ENCODE peak calls at places on chromosome 18, in nine cellular contexts. N is GM23248, E is neural progenitor cell, L is GM23338, G is HCT116, I is PC-3, M is SK-N-SH, Z is hepatocyte, Q is MM.1S. H is an unnamed sample.

GRCh38 chr18:31399336-31400032 is 22.9 kb downstream of the DSG4 start:
- DNase-seq in N (no peak), E (no peak), L (no peak), G (peak), I (peak), M (no peak), Z (peak), Q (no peak), H (no peak)

GRCh38 chr18:61888622-61889021 is 4.2 kb downstream of the RNF152 start:
- DNase-seq in N (no peak), E (no peak), L (no peak), G (no peak), I (no peak), M (no peak), Z (no peak), Q (no peak), H (no peak)

GRCh38 chr18:10388380-10388779 is 66.1 kb upstream of the APCDD1 start:
- DNase-seq in N (no peak), E (no peak), L (no peak), G (no peak), I (no peak), M (no peak), Z (no peak), Q (no peak), H (no peak)

GRCh38 chr18:2570772-2571199 is 519 bp downstream of the METTL4 start:
- DNase-seq in N (peak), E (peak), L (peak), G (peak), I (peak), M (peak), Z (peak), Q (peak), H (peak)

GRCh38 chr18:26457611-26458350 is 90.6 kb downstream of the KCTD1 start:
- DNase-seq in N (no peak), E (peak), L (peak), G (no peak), I (no peak), M (no peak), Z (no peak), Q (no peak), H (no peak)

GRCh38 chr18:8084160-8084559 is 517.0 kb downstream of the PTPRM start:
- DNase-seq in N (peak), E (peak), L (peak), G (peak), I (peak), M (peak), Z (peak), Q (peak), H (peak)

GRCh38 chr18:72375628-72376027 is 168.5 kb downstream of the CBLN2 start:
- DNase-seq in N (no peak), E (no peak), L (no peak), G (no peak), I (peak), M (no peak), Z (no peak), Q (no peak), H (no peak)

GRCh38 chr18:9577361-9577760 is 37.0 kb downstream of the PPP4R1 start:
- DNase-seq in N (no peak), E (no peak), L (no peak), G (no peak), I (no peak), M (no peak), Z (no peak), Q (no peak), H (no peak)

GRCh38 chr18:73739098-73739497 is 408.5 kb downstream of the FBXO15 start:
- DNase-seq in N (no peak), E (no peak), L (no peak), G (no peak), I (peak), M (no peak), Z (no peak), Q (no peak), H (no peak)

GRCh38 chr18:3623769-3624545 is 174.0 kb downstream of the TGIF1 start:
- DNase-seq in N (peak), E (peak), L (peak), G (peak), I (peak), M (peak), Z (peak), Q (no peak), H (no peak)

GRCh38 chr18:8703181-8703638 is 2.1 kb upstream of the MTCL1 start:
- DNase-seq in N (no peak), E (peak), L (peak), G (no peak), I (no peak), M (no peak), Z (no peak), Q (no peak), H (no peak)

GRCh38 chr18:64747803-64748202 is 598.9 kb upstream of the LINC00305 start:
- DNase-seq in N (no peak), E (peak), L (peak), G (no peak), I (no peak), M (peak), Z (no peak), Q (no peak), H (no peak)

GRCh38 chr18:37253424-37254255 is 312.0 kb downstream of the CELF4 start:
- DNase-seq in N (peak), E (peak), L (peak), G (no peak), I (peak), M (peak), Z (peak), Q (peak), H (no peak)

GRCh38 chr18:26656944-26657536 is 108.7 kb upstream of the KCTD1 start:
- DNase-seq in N (peak), E (peak), L (peak), G (no peak), I (peak), M (peak), Z (peak), Q (peak), H (no peak)

GRCh38 chr18:7269903-7270302 is 39.0 kb downstream of the LRRC30 start:
- DNase-seq in N (no peak), E (no peak), L (no peak), G (no peak), I (no peak), M (no peak), Z (no peak), Q (no peak), H (no peak)

GRCh38 chr18:961644-962355 is 57.1 kb downstream of the ADCYAP1 start:
- DNase-seq in N (peak), E (peak), L (peak), G (peak), I (peak), M (peak), Z (peak), Q (peak), H (peak)

GRCh38 chr18:55018602-55019001 is 59.3 kb upstream of the CCDC68 start:
- DNase-seq in N (peak), E (no peak), L (peak), G (no peak), I (peak), M (no peak), Z (no peak), Q (no peak), H (no peak)

GRCh38 chr18:46541626-46542189 is 115.3 kb downstream of the LOXHD1 start:
- DNase-seq in N (no peak), E (no peak), L (no peak), G (no peak), I (no peak), M (no peak), Z (no peak), Q (no peak), H (no peak)

GRCh38 chr18:23623040-23623439 is 36.7 kb upstream of the NPC1 start:
- DNase-seq in N (no peak), E (no peak), L (no peak), G (no peak), I (no peak), M (peak), Z (no peak), Q (no peak), H (no peak)

GRCh38 chr18:77234504-77235365 is 14.9 kb upstream of the GALR1 start:
- DNase-seq in N (no peak), E (no peak), L (no peak), G (no peak), I (no peak), M (no peak), Z (no peak), Q (peak), H (no peak)

GRCh38 chr18:11791131-11791530 is 60.1 kb upstream of the CHMP1B start:
- DNase-seq in N (no peak), E (no peak), L (no peak), G (no peak), I (no peak), M (no peak), Z (no peak), Q (no peak), H (no peak)

GRCh38 chr18:41974661-41975286 is 19.7 kb downstream of the PIK3C3 start:
- DNase-seq in N (no peak), E (no peak), L (no peak), G (no peak), I (no peak), M (no peak), Z (no peak), Q (no peak), H (no peak)

GRCh38 chr18:57220485-57220884 is 73.6 kb downstream of the BOD1L2 start:
- DNase-seq in N (no peak), E (peak), L (peak), G (no peak), I (no peak), M (no peak), Z (no peak), Q (no peak), H (no peak)

GRCh38 chr18:79818631-79819030 is 20.9 kb downstream of the KCNG2 start:
- DNase-seq in N (no peak), E (no peak), L (no peak), G (no peak), I (no peak), M (no peak), Z (no peak), Q (no peak), H (no peak)

GRCh38 chr18:14085770-14086458 is 46.3 kb downstream of the ZNF519 start:
- DNase-seq in N (no peak), E (no peak), L (no peak), G (no peak), I (no peak), M (no peak), Z (no peak), Q (no peak), H (no peak)

GRCh38 chr18:37467002-37467401 is 98.6 kb downstream of the CELF4 start:
- DNase-seq in N (no peak), E (no peak), L (no peak), G (no peak), I (no peak), M (no peak), Z (no peak), Q (no peak), H (no peak)

GRCh38 chr18:59300676-59301285 is 17.7 kb downstream of the CPLX4 start:
- DNase-seq in N (no peak), E (no peak), L (no peak), G (no peak), I (peak), M (no peak), Z (no peak), Q (peak), H (no peak)

GRCh38 chr18:22286576-22286975 is 117.2 kb downstream of the GATA6 start:
- DNase-seq in N (peak), E (no peak), L (no peak), G (no peak), I (peak), M (no peak), Z (peak), Q (no peak), H (no peak)

GRCh38 chr18:22284581-22285230 is 115.3 kb downstream of the GATA6 start:
- DNase-seq in N (no peak), E (no peak), L (no peak), G (no peak), I (no peak), M (no peak), Z (no peak), Q (no peak), H (no peak)

GRCh38 chr18:22282311-22283235 is 113.2 kb downstream of the GATA6 start:
- DNase-seq in N (peak), E (no peak), L (peak), G (peak), I (peak), M (no peak), Z (peak), Q (no peak), H (no peak)

GRCh38 chr18:22283397-22283796 is 114.0 kb downstream of the GATA6 start:
- DNase-seq in N (peak), E (no peak), L (no peak), G (no peak), I (no peak), M (no peak), Z (no peak), Q (no peak), H (no peak)

DNA sequence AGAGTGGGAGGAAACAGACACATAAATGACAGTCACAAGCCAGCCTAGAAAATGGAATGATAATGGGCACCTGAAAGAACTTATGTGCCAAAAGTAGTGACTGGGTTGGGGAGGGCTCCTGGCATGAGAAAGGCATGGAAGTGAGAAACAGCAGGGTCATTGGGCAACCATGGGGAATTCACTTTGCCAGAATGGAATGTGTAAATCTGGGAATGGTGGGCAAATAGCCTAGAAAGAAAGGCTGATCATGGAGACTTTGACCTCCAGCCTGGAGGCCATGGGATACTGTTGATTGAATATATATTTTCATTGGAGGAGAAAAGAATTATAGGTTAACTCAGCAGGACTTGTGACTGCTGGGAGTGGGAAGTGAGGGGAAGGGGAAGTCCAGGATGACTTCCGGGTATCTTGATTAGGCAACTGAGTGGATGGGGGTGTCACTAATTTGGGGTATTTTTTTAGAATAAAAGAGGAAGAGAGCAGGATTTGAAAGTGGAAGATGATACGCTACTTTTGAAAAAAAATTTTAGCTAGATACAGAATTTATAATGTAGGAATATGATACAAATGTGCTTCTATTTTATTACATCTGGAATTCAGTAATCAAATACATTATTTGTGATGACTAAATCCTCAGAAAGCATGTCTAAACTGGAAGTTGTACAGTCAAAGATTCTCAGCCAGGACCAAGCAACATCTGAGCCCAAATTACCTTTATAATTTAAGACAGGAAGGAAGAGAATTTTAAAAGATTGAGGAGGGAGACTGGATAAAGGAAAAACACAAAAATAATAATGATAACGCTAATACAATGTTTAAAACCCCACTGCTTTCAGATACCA is 116.1 kb downstream of the GATA6 start:
- DNase-seq in N (peak), E (no peak), L (no peak), G (no peak), I (peak), M (no peak), Z (no peak), Q (no peak), H (no peak)
- TF ChIP-seq EZH2phosphoT487 in N (no peak), E (no peak), L (no peak), G (no peak), I (no peak), M (no peak), Z (no peak), Q (no peak), H (no peak)

DNA sequence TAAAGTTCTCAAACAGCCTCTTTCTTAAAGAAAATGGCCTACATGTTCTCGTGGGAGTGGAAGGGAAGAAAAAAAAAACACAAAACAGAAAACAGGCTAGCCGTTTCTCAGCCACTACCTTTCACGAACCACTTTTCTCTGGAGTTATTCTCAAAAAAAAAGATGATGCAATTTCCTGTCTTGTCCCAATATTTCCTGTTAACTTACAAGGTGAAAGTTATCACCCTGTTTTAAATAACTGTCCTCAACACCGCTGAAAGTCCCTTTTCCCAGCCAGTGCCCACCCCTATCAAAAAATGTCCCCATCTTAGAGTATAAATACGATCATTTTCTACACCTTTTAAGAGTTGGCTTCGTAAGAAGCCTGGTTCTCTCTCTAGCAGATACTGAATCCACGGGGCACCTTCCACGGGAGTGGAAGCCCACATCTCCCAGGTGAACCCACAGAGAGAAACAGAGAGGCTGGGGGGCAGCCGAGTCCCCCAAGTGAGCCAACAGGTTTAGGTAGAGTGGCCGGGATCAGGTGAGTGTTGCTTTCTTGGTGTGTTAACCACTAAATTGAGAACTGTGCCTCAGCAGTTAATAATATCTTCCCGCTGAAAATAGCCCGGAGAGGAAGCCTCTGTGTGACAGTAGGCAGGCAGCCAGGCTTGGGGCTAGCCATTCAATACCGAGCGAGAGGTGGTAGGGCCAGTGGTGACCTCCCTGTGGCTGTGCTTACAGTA is 15.9 kb downstream of the SMAD7 start:
- DNase-seq in N (peak), E (no peak), L (no peak), G (no peak), I (no peak), M (no peak), Z (no peak), Q (peak), H (peak)
- TF ChIP-seq EZH2phosphoT487 in N (no peak), E (no peak), L (no peak), G (no peak), I (no peak), M (no peak), Z (no peak), Q (no peak), H (no peak)

DNA sequence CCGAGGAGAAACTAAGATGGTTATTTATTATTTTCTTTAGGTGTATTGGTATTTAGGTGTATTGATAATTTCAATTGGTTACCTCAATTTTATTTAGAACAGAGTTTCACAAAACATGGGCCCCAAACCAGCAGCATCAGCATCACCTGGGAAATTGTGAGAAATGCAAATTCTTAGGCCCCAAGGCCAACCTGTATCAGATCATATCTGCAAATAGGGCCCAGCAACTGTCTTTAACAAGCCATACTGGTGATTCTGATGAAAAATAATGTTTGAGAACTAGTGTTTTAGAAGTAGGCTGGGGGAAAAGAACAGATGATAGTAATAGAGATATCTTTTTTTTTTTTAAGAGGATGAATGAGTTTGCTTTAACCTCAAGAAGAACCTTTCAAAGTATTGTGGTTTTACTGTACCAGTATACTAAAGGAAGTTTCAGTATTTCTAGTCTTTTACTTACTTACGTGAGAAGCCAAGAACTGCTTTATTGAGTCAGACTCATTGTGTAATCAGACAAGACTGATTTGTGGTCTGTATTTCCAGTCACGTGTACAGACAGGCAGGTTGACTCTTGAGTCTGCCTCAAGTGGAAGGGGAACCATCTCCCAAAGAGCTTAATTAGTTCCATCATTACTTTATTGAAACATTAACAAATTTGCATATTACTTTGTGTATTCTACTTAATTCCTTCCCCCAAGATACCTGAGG is 60.4 kb upstream of the GAREM1 start:
- DNase-seq in N (peak), E (no peak), L (no peak), G (no peak), I (peak), M (no peak), Z (peak), Q (peak), H (no peak)
- TF ChIP-seq EZH2phosphoT487 in N (no peak), E (no peak), L (no peak), G (no peak), I (no peak), M (no peak), Z (no peak), Q (no peak), H (no peak)

GRCh38 chr18:28723506-28723905 is 546.6 kb upstream of the CDH2 start:
- DNase-seq in N (no peak), E (no peak), L (no peak), G (no peak), I (peak), M (no peak), Z (no peak), Q (no peak), H (no peak)

GRCh38 chr18:28728891-28729290 is 552.0 kb upstream of the CDH2 start:
- DNase-seq in N (peak), E (no peak), L (no peak), G (no peak), I (peak), M (no peak), Z (no peak), Q (no peak), H (no peak)

GRCh38 chr18:28725876-28726275 is 548.9 kb upstream of the CDH2 start:
- DNase-seq in N (peak), E (no peak), L (no peak), G (no peak), I (peak), M (peak), Z (no peak), Q (no peak), H (no peak)

GRCh38 chr18:28729321-28729720 is 552.4 kb upstream of the CDH2 start:
- DNase-seq in N (peak), E (no peak), L (no peak), G (no peak), I (peak), M (no peak), Z (no peak), Q (no peak), H (no peak)
- TF ChIP-seq EZH2phosphoT487 in N (no peak), E (no peak), L (no peak), G (no peak), I (no peak), M (no peak), Z (no peak), Q (no peak), H (no peak)

H was measured in OCI-LY7.